ENCODE peak calls at places on chromosome 17, in seven cellular contexts. A is stimulated activated CD8-positive, alpha-beta memory T cell treated with anti-CD3 and anti-CD28 coated beads, Interleukin-7, amount 100 ng/mL, for 1 hour; X is HT-29; Z is activated CD8-positive, alpha-beta T cell treated with anti-CD3 and anti-CD28 coated beads, Interleukin-2, amount 10 ng/mL, durations not matched to agents 7 days and 5 days; I is stimulated activated CD4-positive, alpha-beta T cell treated with anti-CD3 and anti-CD28 coated beads, Interleukin-2, amount 100 ng/mL, for 24 hours; W is fibroblast of gingiva; C is neural progenitor cell. Q is an unnamed sample.

GRCh38 chr17:81387235-81388060 is 7.8 kb upstream of the BAHCC1 start:
- DNase-seq in X (peak; percentile 30), Z (peak; percentile 49), I (peak; percentile 66), C (peak; percentile 86), A (no peak), W (peak; percentile 71), Q (peak; percentile 67)

GRCh38 chr17:19372866-19373505 is 5.3 kb upstream of the MAPK7 start:
- DNase-seq in I (no peak), Z (no peak), A (no peak), W (no peak), C (no peak), X (no peak), Q (no peak)

GRCh38 chr17:82267575-82268379 is 5.7 kb downstream of the CSNK1D start:
- DNase-seq in I (peak; percentile 58), Z (no peak), C (no peak), X (peak; percentile 94), A (no peak), W (peak; percentile 94), Q (peak; percentile 94)

GRCh38 chr17:42653179-42654124 is 5.6 kb upstream of the TUBG2 start:
- DNase-seq in X (no peak), W (peak; percentile 79), Z (no peak), C (peak; percentile 59), A (no peak), I (no peak), Q (peak; percentile 82)

GRCh38 chr17:59684967-59685366 is 22.3 kb downstream of the PTRH2 start:
- DNase-seq in Z (no peak), X (no peak), I (no peak), W (no peak), C (no peak), A (no peak), Q (no peak)

GRCh38 chr17:32878211-32878610 is 1.3 kb upstream of the MYO1D start:
- DNase-seq in X (no peak), W (peak; percentile 86), A (no peak), I (no peak), Z (no peak), C (no peak), Q (peak; percentile 93)

GRCh38 chr17:13544292-13544691 is 57.4 kb downstream of the HS3ST3A1 start:
- DNase-seq in W (peak; percentile 66), I (no peak), Z (no peak), X (no peak), A (no peak), C (no peak), Q (peak; percentile 95)

GRCh38 chr17:64146418-64147109 is 16.6 kb upstream of the ERN1 start:
- DNase-seq in Z (peak; percentile 53), X (peak; percentile 48), C (peak; percentile 76), I (peak; percentile 62), W (peak; percentile 72), A (peak; percentile 15), Q (peak; percentile 74)

GRCh38 chr17:59837362-59838195 is 55.2 kb downstream of the TUBD1 start:
- DNase-seq in X (peak; percentile 99), C (peak; percentile 82), A (no peak), I (no peak), Z (peak; percentile 87), W (peak; percentile 100), Q (peak; percentile 100)

GRCh38 chr17:47712330-47713023 is 18.5 kb downstream of the TBKBP1 start:
- DNase-seq in A (no peak), W (no peak), X (no peak), I (no peak), C (no peak), Z (no peak), Q (no peak)